ENCODE peak calls at places on chromosomes 4 and X, in five cellular contexts. N, Q, A, F and U are unnamed samples. For H3K4me1 and H3K27me3, the result is how much of the 10 kb centered on the place peaks cover.

GRCh38 chrX:107678957-107679740 is 50.8 kb downstream of the PRPS1 start:
- DNase-seq in Q (no peak), N (peak), A (peak), F (peak), U (peak)

GRCh38 chr4:139266583-139267257 is 13.3 kb downstream of the MGARP start:
- DNase-seq in N (peak), F (peak), A (peak), Q (peak), U (peak)

GRCh38 chr4:118769152-118769551 is 66.8 kb downstream of the SEC24D start:
- DNase-seq in Q (no peak), A (no peak), F (no peak), N (no peak), U (no peak)

GRCh38 chr4:5828005-5828391 is 64.9 kb downstream of the CRMP1 start:
- DNase-seq in F (no peak), N (no peak), A (no peak), Q (no peak), U (no peak)

GRCh38 chrX:129653985-129654651 is 638 bp downstream of the APLN start:
- DNase-seq in N (no peak), F (no peak), Q (peak), A (no peak), U (peak)

GRCh38 chr4:183443609-183444148 is 757 bp upstream of the CDKN2AIP start:
- DNase-seq in N (no peak), F (no peak), Q (no peak), A (no peak), U (no peak)

GRCh38 chrX:22634081-22634480 is 361.4 kb downstream of the CBLL2 start:
- DNase-seq in N (no peak), Q (no peak), A (no peak), F (no peak), U (no peak)

GRCh38 chr4:40962551-40963185 is 212.9 kb downstream of the NSUN7 start:
- DNase-seq in A (no peak), F (no peak), N (no peak), Q (no peak), U (no peak)

GRCh38 chr4:123524958-123525628 is 128.5 kb downstream of the SPRY1 start:
- DNase-seq in Q (no peak), F (no peak), N (no peak), A (no peak), U (no peak)

GRCh38 chrX:41973208-41973607 is 49.9 kb upstream of the CASK start:
- DNase-seq in A (no peak), Q (no peak), N (no peak), F (no peak), U (no peak)

DNA sequence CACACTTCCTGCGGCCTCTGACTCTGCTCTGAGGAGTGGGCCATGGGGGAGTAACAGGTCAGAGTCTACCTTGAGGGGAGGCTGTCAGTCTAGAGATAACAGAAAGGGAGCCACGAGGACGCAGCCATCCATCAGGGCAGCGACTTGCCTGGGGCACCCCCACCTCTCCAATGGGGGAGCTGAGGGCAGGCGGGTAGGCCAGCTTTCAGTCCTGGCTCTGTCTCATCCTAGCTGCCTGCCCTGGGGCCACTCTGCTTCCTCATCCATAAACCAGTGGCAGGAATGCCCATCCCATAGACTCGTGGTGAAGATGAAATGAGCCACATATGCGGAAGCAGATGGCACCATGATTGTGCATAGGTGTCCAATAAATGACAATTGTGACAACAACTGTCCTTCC is 13.2 kb downstream of the MAGED2 start:
- DNase-seq in N (no peak), Q (no peak), A (no peak), F (no peak), U (no peak)
- H3K4me1 ChIP-seq in N (under half), Q (under half), A (under half), F (under half), U (under half)

GRCh38 chr4:94298725-94299252 is 43.8 kb downstream of the HPGDS start:
- DNase-seq in A (no peak), F (no peak), N (no peak), Q (no peak), U (no peak)
- H3K4me3 ChIP-seq in A (no peak), F (no peak), N (no peak), Q (no peak), U (no peak)

GRCh38 chr4:52670121-52670520 is 11.0 kb upstream of the USP46 start:
- DNase-seq in Q (no peak), N (no peak), F (no peak), A (no peak), U (no peak)
- H3K27me3 ChIP-seq in Q (under half), N (under half), F (under half), A (under half), U (under half)

DNA sequence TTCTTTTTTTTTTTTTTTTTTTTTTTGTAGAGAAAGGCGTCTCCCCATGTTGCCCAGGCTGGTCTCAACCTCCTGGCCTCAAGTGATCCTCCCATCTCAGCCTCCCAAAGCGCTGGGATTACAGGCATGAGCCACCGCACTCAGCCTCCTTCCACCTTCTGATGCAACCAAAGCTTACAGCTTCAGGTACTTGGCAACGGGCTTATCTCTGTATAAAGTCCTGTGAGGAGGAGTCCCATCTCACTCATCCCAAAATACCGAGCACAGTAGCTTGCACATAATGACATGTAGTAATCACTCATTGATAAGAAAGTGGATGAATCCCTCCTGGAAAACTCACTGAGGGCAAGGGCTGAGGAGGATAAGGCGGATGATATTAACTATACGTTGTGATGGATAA is 19.1 kb downstream of the IRF2 start:
- DNase-seq in N (no peak), Q (no peak), F (no peak), A (no peak), U (no peak)
- H3K4me1 ChIP-seq in N (under half), Q (under half), F (half or more), A (half or more), U (under half)

DNA sequence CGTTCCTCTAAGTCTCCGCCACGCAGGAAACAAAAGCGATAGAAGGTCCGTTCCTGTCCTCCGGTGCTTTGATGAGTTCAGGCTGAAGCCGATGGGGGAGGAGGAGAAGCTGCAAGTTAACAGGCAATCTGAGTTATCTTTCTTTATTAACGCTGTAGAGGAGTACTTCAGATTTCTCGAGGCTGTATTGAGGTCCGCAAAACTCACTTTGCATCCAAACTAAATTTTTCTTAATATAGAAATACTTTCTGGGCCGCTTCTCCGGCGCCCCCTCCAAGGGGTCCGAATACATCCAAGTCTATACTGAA is 395 bp upstream of the SOWAHB start:
- DNase-seq in Q (no peak), F (no peak), A (no peak), N (no peak), U (no peak)
- H3K4me3 ChIP-seq in Q (peak), F (peak), A (peak), N (peak), U (peak)

GRCh38 chr4:159497961-159498360 is 395.1 kb downstream of the RAPGEF2 start:
- DNase-seq in F (no peak), A (no peak), Q (no peak), N (no peak), U (no peak)
- H3K27me3 ChIP-seq in F (under half), A (under half), Q (under half), N (under half), U (under half)

GRCh38 chrX:54788446-54788845 is 9.6 kb downstream of the ITIH6 start:
- DNase-seq in F (no peak), Q (no peak), N (no peak), A (no peak), U (no peak)

GRCh38 chrX:54785901-54786300 is 12.2 kb downstream of the ITIH6 start:
- DNase-seq in N (no peak), Q (peak), A (no peak), F (no peak), U (no peak)

DNA sequence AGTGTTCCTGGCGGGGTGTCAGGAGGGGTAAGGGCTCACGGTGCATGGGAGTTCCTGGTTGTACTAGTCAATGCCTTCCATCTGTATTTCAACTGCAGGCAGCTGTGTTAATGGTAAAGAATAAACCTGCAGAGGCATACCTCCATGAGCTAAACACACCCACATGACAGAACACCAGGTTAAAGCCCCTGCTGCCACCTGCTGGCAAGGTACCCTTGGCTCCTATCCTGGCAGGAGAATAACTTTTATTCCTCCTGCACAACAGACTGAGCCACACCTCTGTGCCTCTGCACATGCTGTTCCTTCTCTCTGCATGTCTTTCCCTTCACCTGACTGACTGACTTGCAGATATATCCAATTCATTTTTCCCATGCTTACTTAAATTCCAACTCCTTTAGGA is 11.1 kb downstream of the ITIH6 start:
- DNase-seq in N (no peak), Q (peak), F (no peak), A (no peak), U (no peak)
- H3K4me1 ChIP-seq in N (under half), Q (under half), F (under half), A (under half), U (under half)

GRCh38 chrX:99777912-99778311 is 632.2 kb downstream of the PCDH19 start:
- DNase-seq in Q (no peak), A (no peak), F (no peak), N (no peak), U (no peak)
- H3K4me3 ChIP-seq in Q (no peak), A (no peak), F (no peak), N (no peak), U (no peak)

GRCh38 chr4:93832097-93832496 is 3.5 kb downstream of the ATOH1 start:
- DNase-seq in N (no peak), F (no peak), A (no peak), Q (no peak), U (no peak)
- H3K27me3 ChIP-seq in N (half or more), F (under half), A (half or more), Q (under half), U (under half)